ENCODE peak calls at places on chromosomes 3 and 15, in nine cellular contexts. L, S, V, X, U, H, O, Y and C are unnamed samples.

GRCh38 chr3:160992712-160993111 is 112.4 kb downstream of the B3GALNT1 start:
- DNase-seq in S (no peak), Y (no peak), U (no peak), L (no peak), V (no peak), H (no peak), X (no peak), O (no peak), C (no peak)

GRCh38 chr3:184184546-184185234 is 1.3 kb upstream of the ABCF3 start:
- DNase-seq in V (no peak), X (no peak), H (no peak), S (no peak), U (no peak), O (no peak), L (no peak), Y (no peak), C (no peak)

GRCh38 chr3:184003187-184003967 is 14.3 kb downstream of the ABCC5 start:
- DNase-seq in V (no peak), X (no peak), L (no peak), S (no peak), O (no peak), H (no peak), Y (no peak), U (no peak), C (no peak)

GRCh38 chr15:52331490-52332240 is 36.1 kb upstream of the MYO5C start:
- DNase-seq in L (no peak), X (no peak), Y (peak), O (peak), U (peak), V (peak), S (peak), H (no peak), C (peak)

GRCh38 chr15:87940763-87941162 is 315.8 kb downstream of the NTRK3 start:
- DNase-seq in U (no peak), H (no peak), L (no peak), V (no peak), O (no peak), X (no peak), S (no peak), Y (no peak), C (no peak)

GRCh38 chr3:69805491-69805890 is 66.2 kb downstream of the MITF start:
- DNase-seq in X (no peak), V (no peak), H (no peak), Y (no peak), L (no peak), S (no peak), U (no peak), O (no peak), C (no peak)

GRCh38 chr3:71360694-71361093 is 222.8 kb downstream of the FOXP1 start:
- DNase-seq in V (no peak), S (no peak), H (no peak), O (no peak), X (no peak), Y (no peak), L (no peak), U (no peak), C (no peak)

GRCh38 chr15:80788536-80788935 is 9.4 kb downstream of the CEMIP start:
- DNase-seq in U (no peak), S (no peak), V (no peak), X (no peak), L (no peak), H (no peak), O (no peak), Y (no peak), C (no peak)

GRCh38 chr3:173920386-173920785 is 522.8 kb downstream of the NLGN1 start:
- DNase-seq in H (no peak), U (no peak), V (no peak), S (no peak), O (no peak), L (no peak), Y (no peak), X (no peak), C (no peak)

GRCh38 chr3:41265823-41266273 is 66.5 kb downstream of the CTNNB1 start:
- DNase-seq in V (no peak), O (peak), U (no peak), Y (no peak), L (no peak), S (no peak), X (no peak), H (no peak), C (no peak)

GRCh38 chr3:20739814-20740213 is 553.8 kb upstream of the SGO1 start:
- DNase-seq in Y (no peak), L (no peak), O (no peak), S (no peak), U (no peak), H (no peak), V (no peak), X (no peak), C (no peak)

GRCh38 chr3:44862221-44862637 is 517 bp downstream of the TMEM42 start:
- DNase-seq in X (no peak), U (no peak), L (no peak), S (no peak), Y (no peak), H (no peak), V (no peak), O (no peak), C (no peak)

GRCh38 chr3:4850211-4850927 is 128.9 kb upstream of the BHLHE40 start:
- DNase-seq in L (no peak), H (no peak), Y (no peak), U (no peak), X (no peak), O (no peak), V (no peak), S (no peak), C (no peak)

GRCh38 chr3:22835041-22835440 is 368.1 kb upstream of the UBE2E2 start:
- DNase-seq in U (no peak), V (no peak), L (no peak), S (no peak), H (no peak), Y (no peak), X (no peak), O (no peak), C (no peak)

GRCh38 chr15:64842099-64842940 is 605 bp downstream of the PLEKHO2 start:
- DNase-seq in Y (no peak), X (no peak), H (no peak), S (no peak), V (no peak), U (no peak), O (no peak), L (no peak), C (no peak)

GRCh38 chr3:185585523-185585861 is 603 bp upstream of the SENP2 start:
- DNase-seq in S (peak), X (no peak), V (no peak), U (no peak), H (no peak), L (no peak), O (peak), Y (peak), C (no peak)

GRCh38 chr15:66872394-66872793 is 170.4 kb downstream of the SMAD6 start:
- DNase-seq in U (no peak), X (no peak), Y (no peak), V (no peak), L (no peak), S (no peak), H (no peak), O (no peak), C (no peak)

GRCh38 chr3:140854961-140855360 is 86.7 kb upstream of the SLC25A36 start:
- DNase-seq in O (no peak), V (no peak), U (no peak), H (no peak), Y (no peak), S (no peak), X (no peak), L (no peak), C (no peak)

GRCh38 chr3:189419683-189420082 is 211.5 kb upstream of the TP63 start:
- DNase-seq in Y (no peak), O (no peak), V (no peak), S (no peak), H (no peak), U (no peak), L (no peak), X (no peak), C (no peak)

GRCh38 chr15:85725564-85725963 is 69.2 kb downstream of the KLHL25 start:
- DNase-seq in Y (no peak), H (no peak), U (no peak), S (no peak), V (no peak), O (no peak), L (no peak), X (no peak), C (no peak)

GRCh38 chr3:150268426-150269321 is 139.4 kb upstream of the TSC22D2 start:
- DNase-seq in O (no peak), X (no peak), S (no peak), H (no peak), U (no peak), L (no peak), Y (no peak), V (no peak), C (no peak)

GRCh38 chr3:23776352-23776891 is 29.3 kb upstream of the UBE2E1 start:
- DNase-seq in L (no peak), U (no peak), X (no peak), O (no peak), V (no peak), H (no peak), S (no peak), Y (no peak), C (no peak)

GRCh38 chr3:4507010-4507596 is 14.0 kb downstream of the ITPR1 start:
- DNase-seq in L (no peak), S (no peak), X (no peak), U (no peak), H (no peak), O (no peak), V (no peak), Y (no peak), C (no peak)

GRCh38 chr3:175469124-175469523 is 610.0 kb downstream of the NAALADL2 start:
- DNase-seq in Y (no peak), V (no peak), U (no peak), L (no peak), S (no peak), H (no peak), X (no peak), O (no peak), C (no peak)

GRCh38 chr3:162122405-162122804 is 625.8 kb downstream of the OTOL1 start:
- DNase-seq in H (no peak), U (no peak), X (no peak), L (no peak), S (no peak), O (no peak), Y (no peak), V (no peak), C (no peak)

GRCh38 chr3:62874398-62875102 is 666 bp downstream of the CADPS start:
- DNase-seq in X (no peak), S (no peak), O (peak), L (peak), H (no peak), Y (no peak), U (no peak), V (no peak), C (no peak)

GRCh38 chr15:41494190-41494921 is 682 bp downstream of the ITPKA start:
- DNase-seq in H (no peak), X (peak), O (peak), L (peak), U (peak), Y (peak), V (peak), S (no peak), C (no peak)

GRCh38 chr15:95972136-95972553 is 358.4 kb upstream of the NR2F2 start:
- DNase-seq in X (no peak), Y (no peak), U (no peak), L (no peak), H (no peak), V (no peak), S (no peak), O (no peak), C (no peak)

GRCh38 chr3:177633671-177634207 is 436.5 kb upstream of the TBL1XR1 start:
- DNase-seq in L (no peak), H (no peak), U (no peak), X (no peak), O (no peak), V (no peak), Y (no peak), S (no peak), C (no peak)

GRCh38 chr3:149620291-149621020 is 37.4 kb downstream of the WWTR1 start:
- DNase-seq in H (no peak), U (no peak), X (no peak), Y (no peak), O (no peak), S (no peak), V (no peak), L (no peak), C (no peak)

GRCh38 chr3:181727122-181728036 is 15.7 kb downstream of the SOX2 start:
- DNase-seq in X (no peak), Y (no peak), L (peak), H (no peak), O (no peak), V (peak), U (no peak), S (no peak), C (no peak)

GRCh38 chr3:117600112-117600511 is 890.5 kb downstream of the TUSC7 start:
- DNase-seq in H (no peak), S (no peak), L (no peak), V (peak), U (no peak), X (no peak), Y (no peak), O (no peak), C (no peak)

GRCh38 chr15:73265536-73266153 is 103.1 kb downstream of the HCN4 start:
- DNase-seq in V (peak), H (no peak), S (peak), L (no peak), O (peak), Y (peak), X (peak), U (peak), C (no peak)

GRCh38 chr15:34760909-34761308 is 6.1 kb upstream of the GJD2 start:
- DNase-seq in O (peak), H (no peak), S (no peak), L (no peak), X (no peak), Y (no peak), V (no peak), U (no peak), C (no peak)

GRCh38 chr15:68211656-68212320 is 6.7 kb upstream of the CALML4 start:
- DNase-seq in H (no peak), U (no peak), V (no peak), X (no peak), S (no peak), O (no peak), L (peak), Y (no peak), C (no peak)

GRCh38 chr3:129439381-129439816 is 349 bp downstream of the MBD4 start:
- DNase-seq in L (no peak), Y (peak), X (peak), O (no peak), U (peak), S (no peak), H (no peak), V (peak), C (peak)

GRCh38 chr3:55823829-55824228 is 336.7 kb upstream of the WNT5A start:
- DNase-seq in X (no peak), S (no peak), H (peak), Y (no peak), O (no peak), V (no peak), U (no peak), L (no peak), C (no peak)

GRCh38 chr3:55826731-55827496 is 339.8 kb upstream of the WNT5A start:
- DNase-seq in H (no peak), S (no peak), Y (no peak), O (no peak), L (no peak), V (no peak), X (no peak), U (no peak), C (no peak)

GRCh38 chr3:55826097-55826496 is 339.0 kb upstream of the WNT5A start:
- DNase-seq in O (no peak), S (no peak), U (no peak), V (no peak), L (no peak), Y (no peak), X (no peak), H (peak), C (no peak)

GRCh38 chr3:55823001-55823400 is 335.9 kb upstream of the WNT5A start:
- DNase-seq in X (no peak), O (no peak), L (no peak), U (no peak), S (no peak), H (peak), Y (no peak), V (no peak), C (no peak)

DNA sequence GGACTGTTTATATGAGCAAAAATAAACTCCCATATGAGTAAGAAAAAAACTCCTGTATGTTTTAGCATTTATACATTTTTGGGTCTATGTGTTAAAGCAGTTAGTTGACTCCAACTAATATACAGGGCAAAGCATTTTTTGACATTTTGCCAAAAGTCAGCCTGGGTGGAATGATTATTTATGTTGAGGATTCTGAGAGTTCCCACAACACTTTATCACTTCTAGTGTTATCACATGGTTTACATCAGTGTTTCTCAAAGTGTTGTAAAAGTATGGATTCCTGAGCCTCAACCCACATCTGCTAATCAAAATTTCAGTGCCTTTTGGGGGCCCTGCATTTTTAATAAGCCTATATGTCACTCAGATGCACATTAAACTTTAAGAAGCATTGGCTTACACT is 337.3 kb upstream of the WNT5A start:
- DNase-seq in S (no peak), X (no peak), V (no peak), Y (no peak), H (peak), O (no peak), L (no peak), U (no peak), C (no peak)
- TF ChIP-seq POLR2AphosphoS5 in S (no peak), X (no peak), V (no peak), Y (no peak), H (no peak), O (no peak), L (no peak), U (no peak), C (no peak)

GRCh38 chr3:67453628-67454027 is 200.8 kb downstream of the SUCLG2 start:
- DNase-seq in Y (no peak), U (no peak), L (no peak), V (no peak), X (no peak), S (no peak), O (no peak), H (no peak), C (no peak)

DNA sequence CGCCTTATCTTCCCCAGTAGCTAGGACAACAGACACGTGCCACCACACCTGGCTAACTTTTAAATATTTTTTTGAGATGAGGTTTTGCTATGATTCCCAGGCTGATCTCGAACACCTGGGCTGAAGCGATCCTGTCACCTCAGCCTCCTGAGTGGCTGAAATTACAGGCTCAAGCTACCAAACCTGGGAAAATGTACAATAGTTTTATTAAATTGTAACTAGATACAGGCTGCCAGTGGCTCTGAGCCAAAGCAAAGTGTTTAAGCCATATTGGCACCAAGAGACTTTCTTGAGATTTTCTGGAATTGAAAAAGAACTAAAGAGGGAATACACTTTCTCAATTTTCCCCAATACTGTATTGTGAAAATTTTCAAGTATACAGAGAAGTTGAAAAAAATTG is 204.3 kb downstream of the SUCLG2 start:
- DNase-seq in H (no peak), Y (no peak), X (no peak), V (peak), S (no peak), O (no peak), U (no peak), L (no peak), C (no peak)
- TF ChIP-seq POLR2AphosphoS5 in H (no peak), Y (no peak), X (no peak), V (no peak), S (no peak), O (no peak), U (no peak), L (no peak), C (no peak)

DNA sequence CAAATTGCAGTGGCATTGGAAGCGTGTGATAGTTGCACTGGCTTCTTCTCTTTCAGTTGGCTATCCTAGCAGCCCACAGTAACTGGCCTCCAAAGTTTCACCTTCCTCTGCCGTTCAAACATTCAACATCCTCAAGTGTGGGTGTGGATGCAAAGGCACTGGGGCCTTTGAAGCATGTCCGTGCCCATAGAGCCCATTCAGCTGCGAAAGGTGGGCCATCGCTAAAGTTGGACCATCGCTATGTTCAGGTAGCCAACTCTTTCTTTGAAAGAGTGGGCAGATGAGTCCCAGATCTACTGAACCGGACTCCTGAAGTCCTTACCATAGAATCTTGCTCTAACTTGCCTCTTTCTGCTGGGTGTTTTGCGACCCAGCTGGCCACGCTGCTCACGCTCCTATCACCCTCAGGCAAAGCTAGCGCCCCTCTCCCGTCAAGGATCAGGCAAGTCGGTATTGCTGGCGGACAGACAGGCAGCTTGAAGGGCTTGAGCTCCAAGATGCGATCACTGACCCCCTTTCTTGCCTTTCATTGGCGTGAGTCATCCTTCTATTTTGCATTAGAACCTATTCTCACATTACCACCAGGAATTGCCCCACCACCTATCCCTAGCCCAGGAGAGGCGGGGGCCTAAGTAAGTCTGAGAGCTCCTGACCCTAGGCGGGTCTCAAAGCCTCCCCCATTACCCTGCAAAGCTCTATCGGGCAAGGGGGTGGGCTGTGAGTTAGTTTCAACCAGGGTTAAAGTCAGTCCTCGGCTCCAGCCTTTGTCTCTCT is 28.7 kb downstream of the ZIC4 start:
- DNase-seq in Y (no peak), V (no peak), U (no peak), L (no peak), O (no peak), S (no peak), X (no peak), H (no peak), C (no peak)
- TF ChIP-seq POLR2AphosphoS5 in Y (no peak), V (no peak), U (no peak), L (no peak), O (no peak), S (no peak), X (no peak), H (no peak), C (no peak)

DNA sequence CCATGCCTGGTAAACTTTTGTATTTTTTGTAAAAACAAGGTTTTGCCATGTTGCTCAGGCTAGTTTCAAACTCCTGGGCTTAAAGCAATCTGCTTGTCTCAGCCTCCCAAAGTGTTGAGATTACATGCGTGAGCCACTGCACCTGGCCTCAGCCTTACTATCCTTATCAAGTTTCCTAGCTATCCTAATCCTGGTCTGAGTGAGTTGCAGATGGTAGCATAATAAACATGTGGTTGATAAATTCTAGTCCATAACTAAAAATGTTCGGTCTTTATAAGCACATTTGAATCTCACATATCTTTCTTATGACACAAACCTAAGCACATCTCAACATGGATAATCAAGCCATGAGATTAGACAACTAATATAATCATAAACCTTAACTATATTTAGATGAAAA is 18.5 kb downstream of the NPHP3 start:
- DNase-seq in X (no peak), O (no peak), Y (no peak), U (no peak), H (no peak), S (no peak), L (no peak), V (no peak), C (no peak)
- TF ChIP-seq POLR2AphosphoS5 in X (no peak), O (no peak), Y (no peak), U (no peak), H (no peak), S (no peak), L (no peak), V (no peak), C (no peak)

GRCh38 chr3:66453525-66454463 is 47.0 kb downstream of the LRIG1 start:
- DNase-seq in S (no peak), L (no peak), H (no peak), O (no peak), V (no peak), X (no peak), U (no peak), Y (no peak), C (no peak)

GRCh38 chr3:66454464-66454859 is 46.4 kb downstream of the LRIG1 start:
- DNase-seq in Y (no peak), X (no peak), S (no peak), V (no peak), O (no peak), L (no peak), H (no peak), U (no peak), C (no peak)

GRCh38 chr3:66452247-66453040 is 48.4 kb downstream of the LRIG1 start:
- DNase-seq in V (no peak), U (no peak), S (no peak), X (no peak), H (no peak), Y (no peak), L (no peak), O (peak), C (no peak)

GRCh38 chr3:66456711-66457173 is 44.1 kb downstream of the LRIG1 start:
- DNase-seq in O (no peak), H (no peak), S (no peak), Y (no peak), U (no peak), V (no peak), L (peak), X (no peak), C (no peak)
- TF ChIP-seq POLR2AphosphoS5 in O (no peak), H (no peak), S (no peak), Y (no peak), U (no peak), V (no peak), L (no peak), X (no peak), C (no peak)

GRCh38 chr3:9231488-9231887 is 18.0 kb downstream of the SRGAP3 start:
- DNase-seq in H (no peak), O (no peak), S (no peak), V (no peak), U (no peak), L (no peak), X (no peak), Y (no peak), C (no peak)
- TF ChIP-seq POLR2AphosphoS5 in H (no peak), O (no peak), S (no peak), V (no peak), U (no peak), L (no peak), X (no peak), Y (no peak), C (no peak)